ENCODE peak calls at places on chromosomes 2 and 18, in six cellular contexts. D, X, W, A, Z and M are unnamed samples.

GRCh38 chr2:63678085-63678484 is 89.3 kb downstream of the MDH1 start:
- DNase-seq in A (no peak), W (no peak), D (no peak), X (no peak), Z (no peak), M (no peak)

GRCh38 chr2:159946326-159946992 is 116.0 kb downstream of the PLA2R1 start:
- DNase-seq in Z (peak), A (no peak), X (no peak), W (no peak), D (no peak), M (peak)

GRCh38 chr18:21270453-21270852 is 28.4 kb downstream of the GREB1L start:
- DNase-seq in D (no peak), Z (peak), W (no peak), A (no peak), X (no peak), M (no peak)

GRCh38 chr2:28296243-28296642 is 96.4 kb upstream of the FOSL2 start:
- DNase-seq in D (no peak), X (no peak), A (no peak), Z (peak), W (no peak), M (no peak)

GRCh38 chr2:206217743-206218520 is 56.5 kb upstream of the ZDBF2 start:
- DNase-seq in A (no peak), X (no peak), D (no peak), W (no peak), Z (no peak), M (no peak)

GRCh38 chr18:9574473-9575115 is 39.8 kb downstream of the PPP4R1 start:
- DNase-seq in Z (no peak), D (no peak), X (no peak), A (no peak), W (no peak), M (no peak)

GRCh38 chr2:14231499-14231898 is 401.0 kb upstream of the LRATD1 start:
- DNase-seq in Z (no peak), W (no peak), D (no peak), X (no peak), A (no peak), M (no peak)

GRCh38 chr2:177433402-177433801 is 40.8 kb downstream of the AGPS start:
- DNase-seq in W (no peak), X (no peak), D (no peak), Z (no peak), A (no peak), M (no peak)

GRCh38 chr2:216328347-216328746 is 43.9 kb downstream of the MARCHF4 start:
- DNase-seq in Z (peak), W (no peak), A (no peak), X (no peak), D (no peak), M (peak)

GRCh38 chr18:24613887-24614286 is 153.4 kb downstream of the HRH4 start:
- DNase-seq in W (no peak), Z (no peak), D (no peak), A (no peak), X (no peak), M (no peak)

DNA sequence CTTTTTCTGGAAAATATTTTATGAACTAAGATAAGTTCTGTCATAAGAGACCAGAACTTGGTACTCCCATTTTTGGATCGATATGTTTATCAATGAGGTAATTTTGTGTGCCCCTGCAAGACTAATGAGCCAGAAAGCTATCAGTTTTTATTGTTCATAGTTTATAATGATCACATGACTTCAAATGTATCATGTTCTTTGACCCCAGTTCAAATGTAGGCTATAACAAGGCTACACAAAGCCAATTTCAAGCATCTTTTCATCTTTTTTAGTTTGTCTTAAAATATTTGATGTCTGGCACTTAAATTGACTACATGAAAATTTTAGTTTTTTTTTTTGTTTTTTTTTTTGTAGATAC is 35.3 kb downstream of the RALB start:
- DNase-seq in W (no peak), Z (no peak), X (no peak), A (no peak), D (no peak), M (no peak)
- H3K4me3 ChIP-seq in W (no peak), Z (no peak), X (no peak), A (no peak), D (no peak), M (no peak)

GRCh38 chr2:96489673-96490072 is 15.5 kb downstream of the NEURL3 start:
- DNase-seq in W (no peak), A (no peak), D (no peak), X (no peak), Z (no peak), M (no peak)

GRCh38 chr2:96489261-96489660 is 15.9 kb downstream of the NEURL3 start:
- DNase-seq in Z (no peak), W (no peak), X (no peak), D (no peak), A (no peak), M (no peak)

GRCh38 chr2:96485751-96486643 is 19.2 kb downstream of the NEURL3 start:
- DNase-seq in A (no peak), D (no peak), Z (peak), X (peak), W (no peak), M (no peak)

GRCh38 chr2:96484096-96484495 is 21.1 kb downstream of the NEURL3 start:
- DNase-seq in W (no peak), D (no peak), Z (no peak), X (no peak), A (no peak), M (no peak)

DNA sequence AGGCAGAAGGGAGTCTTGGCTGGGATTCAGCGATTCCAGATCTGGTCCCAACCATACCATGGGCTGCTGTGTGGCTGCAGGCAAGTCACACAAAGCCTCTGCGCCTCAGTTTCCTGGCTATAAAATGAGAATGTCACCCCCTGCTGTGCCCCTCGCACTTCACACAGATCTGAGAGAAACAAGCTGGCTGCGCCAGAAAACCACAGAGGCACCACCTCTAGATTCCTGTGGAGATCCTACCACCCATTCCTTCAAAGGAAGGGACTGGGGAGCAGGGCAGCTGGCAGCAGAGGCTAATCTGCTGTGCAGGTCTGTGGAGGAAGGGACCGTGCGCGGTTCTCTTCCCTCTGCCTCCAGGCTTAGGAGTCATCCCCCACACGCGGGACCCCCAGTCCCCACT is 19.8 kb downstream of the NEURL3 start:
- DNase-seq in D (no peak), X (no peak), A (no peak), W (no peak), Z (no peak), M (no peak)
- H3K4me3 ChIP-seq in D (peak), X (no peak), A (peak), W (no peak), Z (no peak), M (no peak)

GRCh38 chr2:227390468-227391256 is 2.9 kb upstream of the SCYGR1 start:
- DNase-seq in X (no peak), D (no peak), A (no peak), W (no peak), Z (no peak), M (no peak)

GRCh38 chr2:227388537-227389011 is 825 bp upstream of the SCYGR1 start:
- DNase-seq in D (no peak), Z (peak), W (no peak), X (no peak), A (no peak), M (peak)

GRCh38 chr2:227386630-227387029 is 1.1 kb downstream of the SCYGR1 start:
- DNase-seq in W (no peak), X (no peak), Z (no peak), A (no peak), D (no peak), M (no peak)

GRCh38 chr2:227389661-227390060 is 1.9 kb upstream of the SCYGR1 start:
- DNase-seq in D (no peak), X (no peak), Z (no peak), W (no peak), A (no peak), M (no peak)

DNA sequence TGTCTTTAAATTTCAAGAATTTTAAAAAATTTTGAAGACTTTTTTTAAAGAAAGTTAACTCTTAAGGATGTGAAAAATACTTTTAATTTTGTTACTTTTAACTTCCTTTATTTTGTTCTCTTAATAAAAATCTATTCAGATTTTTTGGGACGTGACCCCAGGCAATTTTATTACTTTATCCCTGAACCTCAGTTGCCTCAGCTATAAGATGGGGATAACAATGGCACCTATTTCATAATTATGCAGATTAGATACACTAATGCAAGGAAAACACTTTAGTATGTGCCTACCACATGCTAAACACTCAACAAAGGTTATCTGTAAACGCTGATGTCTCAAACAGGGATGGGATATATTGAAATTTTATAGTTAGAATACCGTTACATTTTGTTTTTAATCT is 1.5 kb upstream of the SCYGR1 start:
- DNase-seq in X (no peak), A (no peak), Z (no peak), W (no peak), D (no peak), M (no peak)
- H3K4me3 ChIP-seq in X (no peak), A (no peak), Z (no peak), W (no peak), D (no peak), M (no peak)

GRCh38 chr2:101545940-101546339 is 71.0 kb upstream of the RFX8 start:
- DNase-seq in A (no peak), Z (no peak), X (no peak), W (no peak), D (no peak), M (no peak)

GRCh38 chr2:101551489-101551888 is 76.6 kb upstream of the RFX8 start:
- DNase-seq in A (no peak), W (no peak), X (no peak), Z (no peak), D (no peak), M (no peak)

GRCh38 chr2:101540518-101540917 is 65.6 kb upstream of the RFX8 start:
- DNase-seq in W (no peak), Z (peak), D (no peak), A (no peak), X (no peak), M (no peak)

GRCh38 chr2:101550555-101550954 is 75.6 kb upstream of the RFX8 start:
- DNase-seq in A (no peak), X (no peak), Z (no peak), D (no peak), W (no peak), M (no peak)

DNA sequence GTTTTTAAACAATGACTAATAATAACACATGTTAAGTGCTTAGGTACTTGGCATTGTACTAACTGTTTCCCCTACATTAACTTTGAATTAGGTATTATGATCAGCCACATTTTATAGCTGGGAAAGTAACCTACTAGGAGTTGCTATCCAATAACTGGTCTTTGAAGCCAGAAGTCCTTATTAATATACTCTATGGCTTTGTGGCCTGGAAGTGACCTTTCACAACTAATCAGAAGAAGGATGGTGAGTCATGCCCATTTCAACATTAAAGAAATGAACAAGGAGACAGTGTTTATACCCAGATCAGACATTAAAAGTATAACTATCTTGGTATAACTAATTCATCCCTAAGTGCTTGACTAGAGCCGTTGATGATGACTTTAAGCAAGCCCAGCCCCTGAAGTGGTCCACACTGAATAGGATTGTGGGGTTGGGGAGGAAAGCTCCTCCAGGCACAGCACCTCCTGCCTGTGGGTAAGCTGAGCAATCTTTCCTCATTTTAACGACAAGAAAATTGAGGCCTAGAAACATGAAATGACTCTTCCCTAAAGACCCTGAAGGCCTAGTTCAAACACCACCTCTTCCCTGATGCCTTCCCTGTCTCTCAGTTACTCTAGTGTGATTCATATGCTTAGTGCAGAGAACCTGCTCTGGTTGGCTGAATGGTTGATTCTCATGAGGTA is 71.6 kb upstream of the RFX8 start:
- DNase-seq in X (no peak), D (no peak), W (no peak), A (no peak), Z (peak), M (peak)
- H3K4me3 ChIP-seq in X (no peak), D (no peak), W (no peak), A (no peak), Z (no peak), M (no peak)

DNA sequence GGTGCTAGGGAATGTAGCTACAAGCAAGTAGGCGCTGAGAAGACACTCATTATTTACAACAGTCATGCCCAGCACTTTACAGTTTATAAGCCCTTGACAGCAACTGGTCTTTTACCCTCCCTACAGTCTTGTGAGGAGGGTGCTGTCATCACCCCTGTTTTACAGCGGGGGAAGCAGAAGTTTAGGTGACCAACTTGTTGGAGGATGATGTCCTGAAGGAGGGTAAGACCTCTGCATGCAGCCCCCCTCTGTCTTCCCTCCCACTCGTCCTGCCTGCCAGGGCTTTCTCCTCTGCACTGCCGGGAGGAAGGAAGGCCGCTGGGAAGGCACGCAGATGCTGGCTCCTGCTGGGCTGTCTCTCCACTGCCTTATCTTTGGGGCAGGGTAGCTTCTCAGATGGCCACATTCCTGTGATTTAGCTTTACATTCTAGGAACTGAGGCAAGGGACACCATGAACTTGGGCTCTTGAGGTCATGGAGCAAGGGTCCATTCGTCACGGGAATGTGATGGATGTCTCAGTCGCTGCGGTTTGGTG is 972 bp downstream of the IL1R1 start:
- DNase-seq in D (no peak), X (no peak), W (no peak), A (no peak), Z (no peak), M (no peak)
- H3K4me3 ChIP-seq in D (peak), X (peak), W (no peak), A (peak), Z (peak), M (no peak)